ENCODE peak calls at places on chromosome 19, in six cellular contexts. One of them, this sample, is unnamed.

GRCh38 chr19:1746401-1747284 is 6.7 kb upstream of the ONECUT3 start:
- DNase-seq in NCI-H748 treated with DMSO at 0.1 percent for 48 hours: no peak
- DNase-seq in HEK293T: no peak
- DNase-seq in stimulated activated CD4-positive, alpha-beta T cell treated with anti-CD3 and anti-CD28 coated beads, TNF-alpha, amount 100 ng/mL, for 24 hours: no peak
- DNase-seq in GDM1: no peak
- DNase-seq in A549: peak
- DNase-seq in this sample: no peak

GRCh38 chr19:5694952-5695648 is 5.0 kb downstream of the RPL36 start:
- DNase-seq in GDM1: no peak
- DNase-seq in HEK293T: no peak
- DNase-seq in NCI-H748 treated with DMSO at 0.1 percent for 48 hours: no peak
- DNase-seq in stimulated activated CD4-positive, alpha-beta T cell treated with anti-CD3 and anti-CD28 coated beads, TNF-alpha, amount 100 ng/mL, for 24 hours: no peak
- DNase-seq in A549: no peak
- DNase-seq in this sample: no peak

GRCh38 chr19:2049741-2050348 is 1.2 kb downstream of the MKNK2 start:
- DNase-seq in A549: peak
- DNase-seq in stimulated activated CD4-positive, alpha-beta T cell treated with anti-CD3 and anti-CD28 coated beads, TNF-alpha, amount 100 ng/mL, for 24 hours: peak
- DNase-seq in NCI-H748 treated with DMSO at 0.1 percent for 48 hours: peak
- DNase-seq in GDM1: peak
- DNase-seq in HEK293T: no peak
- DNase-seq in this sample: peak

GRCh38 chr19:11164879-11165406 is 9.4 kb upstream of the SPC24 start:
- DNase-seq in A549: no peak
- DNase-seq in stimulated activated CD4-positive, alpha-beta T cell treated with anti-CD3 and anti-CD28 coated beads, TNF-alpha, amount 100 ng/mL, for 24 hours: no peak
- DNase-seq in GDM1: no peak
- DNase-seq in HEK293T: no peak
- DNase-seq in NCI-H748 treated with DMSO at 0.1 percent for 48 hours: no peak
- DNase-seq in this sample: no peak

GRCh38 chr19:607301-608154 is 17.8 kb downstream of the HCN2 start:
- DNase-seq in stimulated activated CD4-positive, alpha-beta T cell treated with anti-CD3 and anti-CD28 coated beads, TNF-alpha, amount 100 ng/mL, for 24 hours: no peak
- DNase-seq in A549: no peak
- DNase-seq in GDM1: no peak
- DNase-seq in HEK293T: no peak
- DNase-seq in NCI-H748 treated with DMSO at 0.1 percent for 48 hours: no peak
- DNase-seq in this sample: no peak

GRCh38 chr19:30565680-30566079 is 193.5 kb downstream of the ZNF536 start:
- DNase-seq in A549: no peak
- DNase-seq in stimulated activated CD4-positive, alpha-beta T cell treated with anti-CD3 and anti-CD28 coated beads, TNF-alpha, amount 100 ng/mL, for 24 hours: no peak
- DNase-seq in HEK293T: no peak
- DNase-seq in NCI-H748 treated with DMSO at 0.1 percent for 48 hours: no peak
- DNase-seq in GDM1: no peak
- DNase-seq in this sample: no peak

GRCh38 chr19:32708457-32708856 is 11.1 kb upstream of the TDRD12 start:
- DNase-seq in GDM1: no peak
- DNase-seq in A549: peak
- DNase-seq in stimulated activated CD4-positive, alpha-beta T cell treated with anti-CD3 and anti-CD28 coated beads, TNF-alpha, amount 100 ng/mL, for 24 hours: no peak
- DNase-seq in HEK293T: no peak
- DNase-seq in NCI-H748 treated with DMSO at 0.1 percent for 48 hours: no peak
- DNase-seq in this sample: no peak

GRCh38 chr19:51002542-51003311 is 1.3 kb upstream of the KLK8 start:
- DNase-seq in NCI-H748 treated with DMSO at 0.1 percent for 48 hours: no peak
- DNase-seq in HEK293T: peak
- DNase-seq in A549: peak
- DNase-seq in GDM1: no peak
- DNase-seq in stimulated activated CD4-positive, alpha-beta T cell treated with anti-CD3 and anti-CD28 coated beads, TNF-alpha, amount 100 ng/mL, for 24 hours: no peak
- DNase-seq in this sample: no peak

GRCh38 chr19:53553865-53554791 is 16.2 kb downstream of the ZNF331 start:
- DNase-seq in NCI-H748 treated with DMSO at 0.1 percent for 48 hours: no peak
- DNase-seq in stimulated activated CD4-positive, alpha-beta T cell treated with anti-CD3 and anti-CD28 coated beads, TNF-alpha, amount 100 ng/mL, for 24 hours: peak
- DNase-seq in A549: peak
- DNase-seq in GDM1: peak
- DNase-seq in HEK293T: no peak
- DNase-seq in this sample: no peak

GRCh38 chr19:17610384-17610783 is 54.9 kb downstream of the COLGALT1 start:
- DNase-seq in NCI-H748 treated with DMSO at 0.1 percent for 48 hours: no peak
- DNase-seq in A549: peak
- DNase-seq in GDM1: no peak
- DNase-seq in HEK293T: peak
- DNase-seq in stimulated activated CD4-positive, alpha-beta T cell treated with anti-CD3 and anti-CD28 coated beads, TNF-alpha, amount 100 ng/mL, for 24 hours: no peak
- DNase-seq in this sample: no peak

GRCh38 chr19:43781630-43782310 is 997 bp upstream of the KCNN4 start:
- DNase-seq in HEK293T: no peak
- DNase-seq in NCI-H748 treated with DMSO at 0.1 percent for 48 hours: no peak
- DNase-seq in stimulated activated CD4-positive, alpha-beta T cell treated with anti-CD3 and anti-CD28 coated beads, TNF-alpha, amount 100 ng/mL, for 24 hours: no peak
- DNase-seq in A549: no peak
- DNase-seq in GDM1: no peak
- DNase-seq in this sample: no peak

GRCh38 chr19:6056282-6056741 is 54.0 kb downstream of the RFX2 start:
- DNase-seq in stimulated activated CD4-positive, alpha-beta T cell treated with anti-CD3 and anti-CD28 coated beads, TNF-alpha, amount 100 ng/mL, for 24 hours: no peak
- DNase-seq in NCI-H748 treated with DMSO at 0.1 percent for 48 hours: no peak
- DNase-seq in HEK293T: no peak
- DNase-seq in A549: peak
- DNase-seq in GDM1: no peak
- DNase-seq in this sample: no peak